ENCODE peak calls at places on chromosomes 11 and 22, in nine cellular contexts. U is adrenal gland, N is stomach, G is cardiac muscle cell, V is esophagus squamous epithelium, K is fibroblast of the aortic adventitia, F is lower leg skin, O is MM.1S, Q is fibroblast of pulmonary artery. M is an unnamed sample.

GRCh38 chr22:20566420-20567260 is 59.2 kb downstream of the MED15 start:
- DNase-seq in O (no peak), K (peak), N (peak), Q (peak), F (peak), G (no peak), U (peak), V (no peak), M (peak)

GRCh38 chr11:12199231-12199948 is 89.0 kb downstream of the MICAL2 start:
- DNase-seq in O (peak), K (no peak), U (no peak), G (peak), N (no peak), F (no peak), V (no peak), Q (no peak), M (no peak)

GRCh38 chr11:117923275-117923674 is 5.9 kb downstream of the TMPRSS13 start:
- DNase-seq in G (no peak), V (no peak), O (no peak), N (no peak), Q (no peak), U (no peak), F (no peak), K (no peak), M (no peak)

GRCh38 chr11:116981216-116981887 is 116.9 kb downstream of the SIK3 start:
- DNase-seq in K (peak), F (no peak), U (no peak), Q (no peak), N (no peak), O (no peak), V (no peak), G (no peak), M (no peak)

GRCh38 chr22:37904572-37905533 is 1.2 kb upstream of the MICALL1 start:
- DNase-seq in G (peak), N (peak), K (peak), O (no peak), Q (peak), F (peak), U (peak), V (no peak), M (peak)

GRCh38 chr11:62804310-62805043 is 763 bp downstream of the NXF1 start:
- DNase-seq in O (peak), V (no peak), N (peak), Q (peak), K (peak), F (no peak), U (no peak), G (no peak), M (no peak)

GRCh38 chr11:106473089-106473722 is 395.7 kb downstream of the AASDHPPT start:
- DNase-seq in Q (peak), N (no peak), K (peak), F (no peak), U (no peak), O (no peak), G (no peak), V (no peak), M (no peak)

GRCh38 chr11:134536219-134536618 is 124.2 kb upstream of the B3GAT1 start:
- DNase-seq in O (no peak), G (no peak), F (no peak), Q (no peak), V (no peak), U (no peak), K (no peak), N (peak), M (no peak)

GRCh38 chr11:72926076-72926475 is 111.9 kb downstream of the ATG16L2 start:
- DNase-seq in G (no peak), V (no peak), N (no peak), U (no peak), Q (no peak), O (no peak), K (no peak), F (no peak), M (no peak)

GRCh38 chr11:85685820-85686459 is at the start of gene CCDC89:
- DNase-seq in G (peak), F (peak), N (peak), Q (peak), V (peak), K (peak), O (no peak), U (peak), M (peak)

GRCh38 chr11:14587203-14587602 is 56.4 kb upstream of the PDE3B start:
- DNase-seq in V (no peak), K (no peak), U (no peak), F (no peak), N (no peak), O (no peak), G (no peak), Q (peak), M (no peak)

GRCh38 chr22:26894766-26895485 is 237.5 kb downstream of the MIAT start:
- DNase-seq in V (no peak), N (no peak), K (peak), F (no peak), Q (peak), U (peak), O (no peak), G (no peak), M (peak)

DNA sequence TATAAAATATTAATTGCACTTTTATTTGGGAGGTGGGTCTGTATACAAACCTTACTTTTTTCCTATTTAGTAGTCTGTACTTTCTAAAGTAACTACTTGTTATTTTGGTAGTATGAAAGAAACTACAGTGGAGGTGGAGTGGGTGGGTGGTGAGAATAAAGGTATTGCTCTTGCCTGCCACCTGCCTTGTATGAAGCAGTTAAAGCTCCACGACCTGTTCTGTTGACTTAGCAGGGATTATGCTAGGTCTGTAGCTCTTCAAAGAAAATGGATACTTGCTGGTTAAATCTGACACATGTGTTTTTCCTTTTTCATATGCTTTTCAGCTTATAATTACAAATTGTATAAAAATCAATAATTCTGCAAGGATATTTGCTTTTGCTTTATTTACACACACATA is 111.9 kb downstream of the EHF start:
- DNase-seq in K (no peak), G (no peak), F (no peak), U (no peak), N (no peak), O (no peak), Q (no peak), V (no peak), M (no peak)
- TF ChIP-seq CTCF in K (no peak), G (no peak), F (no peak), U (no peak), N (no peak), O (no peak), Q (no peak), V (no peak), M (no peak)

DNA sequence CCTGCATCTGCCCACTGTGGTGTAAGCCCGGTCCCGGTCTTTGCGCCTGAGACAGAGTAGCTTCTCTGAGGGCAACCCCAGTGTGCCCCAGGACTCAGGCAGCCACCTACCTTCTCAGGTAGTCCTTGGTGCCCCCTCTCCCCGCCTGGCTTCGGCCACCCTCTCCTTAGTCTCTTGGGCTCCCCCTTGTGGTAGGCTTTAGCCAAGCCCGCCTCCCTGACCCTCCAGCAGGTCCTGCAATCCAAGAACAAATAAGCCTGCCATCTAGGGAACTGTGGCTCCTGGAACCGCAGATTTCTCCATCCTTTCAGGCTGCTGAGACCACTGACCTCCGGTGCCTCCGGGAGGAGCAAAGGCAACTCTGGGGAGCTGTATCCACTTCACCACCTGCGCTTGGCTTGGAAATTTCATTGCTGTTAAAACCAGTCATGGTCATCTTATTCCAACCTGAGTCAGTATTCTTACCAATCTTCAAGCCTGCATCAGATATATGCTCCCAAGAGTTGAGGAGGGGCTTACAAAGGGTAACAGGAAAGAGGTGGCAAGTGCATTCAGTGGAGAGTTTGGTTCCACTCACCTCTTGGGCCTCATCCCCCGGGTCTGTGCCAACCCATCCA is 52.8 kb upstream of the TENM4 start:
- DNase-seq in O (peak), N (peak), K (peak), G (peak), Q (peak), F (peak), U (peak), V (no peak), M (no peak)
- TF ChIP-seq CTCF in O (peak), N (peak), K (peak), G (peak), Q (peak), F (peak), U (peak), V (peak), M (peak)

GRCh38 chr22:43889366-43890253 is 2.2 kb downstream of the PNPLA5 start:
- DNase-seq in U (peak), G (no peak), Q (peak), N (no peak), F (no peak), O (no peak), K (peak), V (no peak), M (no peak)
- TF ChIP-seq CTCF in U (no peak), G (no peak), Q (no peak), N (no peak), F (no peak), O (no peak), K (peak), V (no peak), M (peak)

DNA sequence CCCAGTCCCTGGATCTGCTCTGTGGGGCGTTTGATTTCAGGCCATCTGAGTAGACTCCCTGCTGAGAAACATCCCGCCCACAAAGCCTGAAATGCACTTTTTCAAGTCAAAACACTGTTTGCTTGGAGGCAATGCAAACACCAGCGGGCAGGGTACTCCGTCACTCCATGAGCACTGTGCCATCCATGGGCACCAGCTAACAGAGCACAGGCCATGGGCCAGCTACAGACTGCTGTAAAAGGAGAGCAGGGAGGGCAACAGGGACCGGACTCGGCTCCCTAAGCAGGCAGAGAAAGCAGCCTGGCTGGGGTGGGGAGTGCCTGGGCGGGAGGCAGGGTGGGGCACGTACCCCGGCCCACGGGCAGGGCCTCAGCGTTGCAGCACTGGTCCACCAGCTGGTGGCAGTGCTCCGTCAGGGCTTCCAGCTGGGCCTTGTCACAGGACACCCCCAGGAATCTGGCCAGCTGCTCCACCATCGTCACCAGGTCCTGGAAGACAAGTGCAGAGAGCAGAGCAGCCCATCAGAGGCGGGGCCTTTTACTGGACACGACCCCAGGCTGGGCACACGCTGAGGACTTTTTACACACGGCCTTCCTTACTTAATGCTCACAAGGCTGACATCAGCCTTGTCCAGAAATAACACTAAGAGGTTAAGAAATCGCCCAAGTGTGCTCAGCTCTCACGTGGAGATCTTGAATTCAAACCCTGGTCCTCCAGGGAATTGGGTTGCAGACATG is 16.8 kb upstream of the EFCAB6 start:
- DNase-seq in N (no peak), O (no peak), K (peak), V (no peak), U (no peak), G (peak), F (peak), Q (peak), M (no peak)
- TF ChIP-seq CTCF in N (no peak), O (no peak), K (peak), V (no peak), U (no peak), G (peak), F (no peak), Q (no peak), M (no peak)

GRCh38 chr11:27721505-27722116 is 21.4 kb upstream of the BDNF start:
- DNase-seq in G (no peak), V (no peak), U (no peak), K (no peak), F (no peak), Q (no peak), O (peak), N (no peak), M (no peak)

GRCh38 chr11:27722117-27722844 is 22.0 kb upstream of the BDNF start:
- DNase-seq in F (no peak), G (peak), V (no peak), U (no peak), N (no peak), K (peak), O (peak), Q (peak), M (no peak)

GRCh38 chr11:27723685-27724084 is 23.4 kb upstream of the BDNF start:
- DNase-seq in G (no peak), V (no peak), K (no peak), F (no peak), N (no peak), Q (no peak), U (no peak), O (no peak), M (no peak)

GRCh38 chr11:27720277-27720830 is 20.1 kb upstream of the BDNF start:
- DNase-seq in N (no peak), U (no peak), Q (peak), K (peak), V (no peak), G (peak), F (no peak), O (no peak), M (no peak)

DNA sequence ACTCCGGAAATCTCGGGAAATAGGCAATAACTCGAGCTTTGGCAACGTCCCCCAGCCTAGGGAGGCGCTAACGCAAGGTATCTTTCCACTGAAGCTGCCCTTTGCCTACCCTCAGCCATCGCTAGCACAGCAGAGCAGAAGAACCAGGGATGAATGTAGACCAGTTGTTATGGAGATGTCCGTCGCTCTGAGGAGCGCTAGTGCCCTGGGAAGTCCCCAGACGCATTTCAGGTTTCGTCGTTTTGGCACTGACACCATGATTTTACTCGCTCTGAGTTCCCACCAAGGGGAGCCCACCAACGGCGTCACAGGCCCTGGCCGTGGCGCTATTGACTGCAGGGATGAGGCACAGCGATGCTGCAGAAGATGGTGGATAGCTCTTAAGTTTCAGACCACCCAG is 22.7 kb upstream of the BDNF start:
- DNase-seq in O (no peak), V (no peak), K (no peak), G (no peak), Q (no peak), F (no peak), U (no peak), N (no peak), M (no peak)
- TF ChIP-seq CTCF in O (no peak), V (no peak), K (no peak), G (no peak), Q (no peak), F (no peak), U (no peak), N (no peak), M (peak)